ENCODE peak calls at places on chromosomes 12 and 14, in four cellular contexts. N is RWPE1, V is psoas muscle, P is SHP77. Z is an unnamed sample.

GRCh38 chr14:34554540-34555250 is 15.2 kb upstream of the EAPP start:
- DNase-seq in N (no peak), V (no peak), P (no peak), Z (peak)

GRCh38 chr12:89350661-89351488 is 1.4 kb downstream of the DUSP6 start:
- DNase-seq in N (no peak), V (peak), P (no peak), Z (peak)

GRCh38 chr12:29054790-29055663 is 94.1 kb upstream of the FAR2 start:
- DNase-seq in N (no peak), V (no peak), P (no peak), Z (peak)

GRCh38 chr14:68401320-68401719 is 391.5 kb downstream of the ZFP36L1 start:
- DNase-seq in N (peak), V (no peak), P (no peak), Z (no peak)

GRCh38 chr12:94982456-94982855 is 21.0 kb downstream of the NDUFA12 start:
- DNase-seq in N (no peak), V (no peak), P (no peak), Z (peak)

GRCh38 chr14:64849940-64850339 is 29.8 kb downstream of the SPTB start:
- DNase-seq in N (no peak), V (no peak), P (no peak), Z (no peak)

GRCh38 chr12:133129368-133130037 is 571 bp downstream of the ZNF891 start:
- DNase-seq in N (peak), V (no peak), P (no peak), Z (no peak)

GRCh38 chr14:104819361-104819771 is 18.5 kb downstream of the ZBTB42 start:
- DNase-seq in N (no peak), V (no peak), P (no peak), Z (no peak)

GRCh38 chr12:11722578-11723138 is 73.2 kb downstream of the ETV6 start:
- DNase-seq in N (no peak), V (no peak), P (no peak), Z (no peak)

GRCh38 chr12:26014085-26014484 is 55.6 kb downstream of the RASSF8 start:
- DNase-seq in N (no peak), V (no peak), P (no peak), Z (no peak)